ENCODE peak calls at places on chromosomes 16 and 17, in four cellular contexts. T is C1 segment of cervical spinal cord; O is activated naive CD8-positive, alpha-beta T cell treated with anti-CD3 and anti-CD28 coated beads for 36 hours; H is DMS 273 treated with DMSO at 0.1 percent for 48 hours. Q is an unnamed sample.

GRCh38 chr16:50295541-50296132 is 29.3 kb downstream of the ADCY7 start:
- DNase-seq in T (no peak), O (no peak), H (no peak), Q (no peak)

GRCh38 chr16:85234310-85235235 is 122.3 kb upstream of the CIBAR2 start:
- DNase-seq in T (no peak), O (no peak), H (peak), Q (peak)

GRCh38 chr16:80084614-80085013 is 456.2 kb upstream of the DYNLRB2 start:
- DNase-seq in T (peak), O (no peak), H (no peak), Q (peak)

GRCh38 chr17:16040710-16041251 is 41.2 kb downstream of the TTC19 start:
- DNase-seq in T (no peak), O (no peak), H (no peak), Q (peak)

GRCh38 chr16:22317001-22317530 is 19.9 kb downstream of the POLR3E start:
- DNase-seq in T (no peak), O (no peak), H (no peak), Q (no peak)

GRCh38 chr17:77318491-77319210 is 177.9 kb downstream of the SEC14L1 start:
- DNase-seq in T (no peak), O (no peak), H (no peak), Q (no peak)

GRCh38 chr16:88608076-88608475 is 30.3 kb upstream of the IL17C start:
- DNase-seq in T (no peak), O (no peak), H (no peak), Q (no peak)

GRCh38 chr16:88779406-88780099 is 5.5 kb downstream of the PIEZO1 start:
- DNase-seq in T (no peak), O (no peak), H (no peak), Q (no peak)

GRCh38 chr17:13346081-13346533 is 255.6 kb downstream of the HS3ST3A1 start:
- DNase-seq in T (no peak), O (no peak), H (no peak), Q (peak)

GRCh38 chr17:82932146-82933005 is 92.6 kb upstream of the ZNF750 start:
- DNase-seq in T (no peak), O (no peak), H (no peak), Q (peak)

GRCh38 chr16:19105891-19106624 is 7.7 kb upstream of the ITPRIPL2 start:
- DNase-seq in T (no peak), O (no peak), H (no peak), Q (no peak)

GRCh38 chr17:16415031-16415924 is at the start of gene TRPV2:
- DNase-seq in T (no peak), O (peak), H (no peak), Q (no peak)

GRCh38 chr17:65170839-65171238 is 33.7 kb downstream of the RGS9 start:
- DNase-seq in T (no peak), O (no peak), H (no peak), Q (peak)

GRCh38 chr17:42422958-42423712 is at the start of gene CAVIN1:
- DNase-seq in T (peak), O (peak), H (peak), Q (peak)

GRCh38 chr17:57553991-57554825 is 190.9 kb downstream of the CCDC182 start:
- DNase-seq in T (no peak), O (no peak), H (no peak), Q (no peak)

GRCh38 chr17:17305282-17305801 is 2.2 kb downstream of the NT5M start:
- DNase-seq in T (no peak), O (peak), H (peak), Q (no peak)

GRCh38 chr17:18291718-18292540 is 22.9 kb downstream of the TOP3A start:
- DNase-seq in T (no peak), O (no peak), H (no peak), Q (no peak)

GRCh38 chr16:76535-77272 is 1.3 kb upstream of the MPG start:
- DNase-seq in T (peak), O (peak), H (peak), Q (peak)

GRCh38 chr16:78436023-78436422 is 336.6 kb downstream of the WWOX start:
- DNase-seq in T (no peak), O (no peak), H (no peak), Q (no peak)

GRCh38 chr16:27426423-27427408 is 24.7 kb downstream of the IL21R start:
- DNase-seq in T (no peak), O (peak), H (peak), Q (peak)

GRCh38 chr16:26963109-26963508 is 103.6 kb upstream of the C16orf82 start:
- DNase-seq in T (no peak), O (peak), H (no peak), Q (no peak)

Q was measured in brain microvascular endothelial cell.